ENCODE peak calls at places on chromosome 15, in seven cellular contexts. A, G, J, X, D, T and R are unnamed samples.

GRCh38 chr15:100565591-100565990 is 36.4 kb downstream of the LINS1 start:
- DNase-seq in A (no peak), G (no peak), J (no peak), X (no peak), D (no peak), T (no peak), R (no peak)

GRCh38 chr15:92328207-92328606 is 65.5 kb upstream of the ST8SIA2 start:
- DNase-seq in A (no peak), G (no peak), J (no peak), X (no peak), D (no peak), T (no peak), R (no peak)

GRCh38 chr15:96463376-96463775 is 132.9 kb downstream of the NR2F2 start:
- DNase-seq in A (no peak), G (no peak), J (no peak), X (no peak), D (no peak), T (no peak), R (no peak)

GRCh38 chr15:100602822-100603393 is 519 bp downstream of the ASB7 start:
- DNase-seq in A (no peak), G (peak; percentile 29), J (no peak), X (no peak), D (peak; percentile 19), T (peak; percentile 70), R (no peak)

GRCh38 chr15:29470311-29470710 is 200.7 kb upstream of the NSMCE3 start:
- DNase-seq in A (no peak), G (no peak), J (no peak), X (no peak), D (no peak), T (no peak), R (no peak)

GRCh38 chr15:72846027-72846426 is 62.5 kb upstream of the ADPGK start:
- DNase-seq in A (no peak), G (no peak), J (no peak), X (no peak), D (no peak), T (no peak), R (no peak)

GRCh38 chr15:58453931-58454793 is 22.4 kb downstream of the LIPC start:
- DNase-seq in A (no peak), G (no peak), J (no peak), X (no peak), D (no peak), T (peak; percentile 98), R (no peak)

GRCh38 chr15:78740904-78741274 is 70.4 kb downstream of the ADAMTS7 start:
- DNase-seq in A (no peak), G (no peak), J (no peak), X (no peak), D (no peak), T (no peak), R (no peak)

GRCh38 chr15:63950911-63951481 is 95.3 kb downstream of the DAPK2 start:
- DNase-seq in A (no peak), G (no peak), J (peak; percentile 48), X (no peak), D (no peak), T (no peak), R (no peak)

GRCh38 chr15:91908401-91908800 is 54.9 kb downstream of the SLCO3A1 start:
- DNase-seq in A (no peak), G (no peak), J (peak; percentile 8), X (no peak), D (no peak), T (no peak), R (no peak)

GRCh38 chr15:52295421-52295991 is at the start of gene MYO5C:
- DNase-seq in A (peak; percentile 80), G (no peak), J (no peak), X (peak; percentile 56), D (no peak), T (peak; percentile 82), R (peak; percentile 50)

GRCh38 chr15:45637552-45638033 is 2.8 kb downstream of the SQOR start:
- DNase-seq in A (peak; percentile 54), G (peak; percentile 37), J (peak; percentile 93), X (peak; percentile 70), D (peak; percentile 9), T (peak; percentile 26), R (no peak)

DNA sequence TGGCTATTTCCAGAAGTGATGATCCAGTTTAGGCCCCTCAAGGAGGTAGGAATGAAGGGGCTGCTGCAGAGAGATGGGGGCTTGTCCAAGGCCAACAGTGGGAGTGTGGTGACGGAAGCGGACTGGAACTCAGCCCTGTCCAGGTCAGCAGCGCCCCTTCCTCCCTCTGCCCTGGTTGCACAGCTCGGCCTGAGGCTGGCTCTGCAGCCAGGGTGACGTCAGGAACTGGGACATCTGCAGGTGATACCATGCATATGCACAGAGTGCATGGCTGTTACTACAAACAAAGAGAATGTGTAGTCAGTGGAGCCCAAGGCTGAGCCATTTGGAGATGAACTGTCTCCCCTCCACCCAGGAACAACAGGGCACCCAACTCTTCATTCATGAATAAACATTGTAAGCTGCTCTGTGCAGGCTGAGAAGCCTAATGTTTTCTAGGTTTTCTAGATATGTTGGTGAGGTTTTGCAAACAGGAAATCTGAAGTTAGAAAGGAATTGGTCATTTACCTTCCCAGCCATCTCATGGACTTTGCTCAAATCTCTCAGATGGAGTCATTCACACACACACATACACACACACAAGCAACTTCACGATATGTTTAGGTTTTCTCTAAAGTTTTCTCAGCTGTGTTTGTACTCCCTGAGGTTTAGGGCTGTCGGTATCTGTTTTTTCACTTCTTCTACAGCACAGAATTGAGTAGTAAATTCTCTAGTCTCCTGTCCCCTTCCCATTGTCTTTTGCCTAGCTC is 117.2 kb downstream of the TLE3 start:
- DNase-seq in A (no peak), G (no peak), J (no peak), X (no peak), D (no peak), T (no peak), R (no peak)
- H3K27ac ChIP-seq in A (no peak overlapping the region), G (no peak overlapping the region), J (no peak overlapping the region), X (no peak overlapping the region), D (no peak overlapping the region), T (no peak overlapping the region), R (no peak overlapping the region)

GRCh38 chr15:41660235-41661077 is at the start of gene MGA:
- DNase-seq in A (peak; percentile 91), G (peak; percentile 89), J (peak; percentile 81), X (peak; percentile 95), D (peak; percentile 82), T (peak; percentile 93), R (peak; percentile 77)

GRCh38 chr15:41659855-41660234 is 360 bp upstream of the MGA start:
- DNase-seq in A (peak; percentile 17), G (no peak), J (no peak), X (no peak), D (no peak), T (no peak), R (no peak)

GRCh38 chr15:41661078-41661528 is 898 bp downstream of the MGA start:
- DNase-seq in A (no peak), G (no peak), J (no peak), X (no peak), D (no peak), T (no peak), R (no peak)

GRCh38 chr15:41659190-41659589 is 1.0 kb upstream of the MGA start:
- DNase-seq in A (no peak), G (no peak), J (no peak), X (no peak), D (no peak), T (no peak), R (no peak)

DNA sequence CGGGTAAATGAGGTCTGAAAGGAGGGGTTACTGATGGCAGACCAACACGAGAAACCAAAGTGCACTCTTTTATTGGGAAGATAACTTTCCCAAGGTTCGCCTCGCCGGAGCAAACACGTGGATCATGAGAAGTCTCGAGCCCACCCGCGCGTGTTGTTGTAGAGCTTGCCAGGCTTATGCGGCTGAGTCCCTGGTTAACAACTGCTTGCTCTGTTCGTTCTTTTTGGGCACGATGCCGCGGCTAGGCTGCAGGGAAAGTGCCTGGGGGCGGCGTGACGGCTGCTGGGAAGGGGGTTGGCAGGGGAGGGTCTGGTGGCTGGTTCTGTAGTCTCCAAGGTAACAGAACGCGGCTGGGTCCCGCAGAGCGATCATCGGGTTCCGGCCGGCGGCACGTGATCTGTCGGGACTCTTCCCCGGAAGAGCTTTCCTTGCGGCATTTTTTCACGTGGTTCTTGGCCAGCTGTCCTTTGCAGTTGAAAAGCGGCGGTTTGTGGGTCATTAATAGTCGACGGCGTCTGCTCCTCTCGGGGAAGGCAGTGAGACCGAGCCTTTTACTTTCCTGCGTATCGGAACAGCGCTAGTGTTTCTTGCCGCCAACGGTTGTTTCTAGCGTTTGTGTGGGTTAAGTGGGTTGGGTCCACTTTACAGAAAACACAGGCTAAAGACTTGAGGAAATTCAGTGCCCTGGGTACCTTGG is 1.5 kb downstream of the MGA start:
- DNase-seq in A (peak; percentile 67), G (peak; percentile 53), J (peak; percentile 39), X (peak; percentile 87), D (peak; percentile 75), T (peak; percentile 88), R (peak; percentile 86)
- H3K27ac ChIP-seq in A (peak overlapping the region; percentile 88), G (peak overlapping the region; percentile 90), J (peak overlapping the region; percentile 88), X (peak overlapping the region; percentile 71), D (peak overlapping the region; percentile 94), T (peak overlapping the region; percentile 56), R (peak overlapping the region; percentile 77)

DNA sequence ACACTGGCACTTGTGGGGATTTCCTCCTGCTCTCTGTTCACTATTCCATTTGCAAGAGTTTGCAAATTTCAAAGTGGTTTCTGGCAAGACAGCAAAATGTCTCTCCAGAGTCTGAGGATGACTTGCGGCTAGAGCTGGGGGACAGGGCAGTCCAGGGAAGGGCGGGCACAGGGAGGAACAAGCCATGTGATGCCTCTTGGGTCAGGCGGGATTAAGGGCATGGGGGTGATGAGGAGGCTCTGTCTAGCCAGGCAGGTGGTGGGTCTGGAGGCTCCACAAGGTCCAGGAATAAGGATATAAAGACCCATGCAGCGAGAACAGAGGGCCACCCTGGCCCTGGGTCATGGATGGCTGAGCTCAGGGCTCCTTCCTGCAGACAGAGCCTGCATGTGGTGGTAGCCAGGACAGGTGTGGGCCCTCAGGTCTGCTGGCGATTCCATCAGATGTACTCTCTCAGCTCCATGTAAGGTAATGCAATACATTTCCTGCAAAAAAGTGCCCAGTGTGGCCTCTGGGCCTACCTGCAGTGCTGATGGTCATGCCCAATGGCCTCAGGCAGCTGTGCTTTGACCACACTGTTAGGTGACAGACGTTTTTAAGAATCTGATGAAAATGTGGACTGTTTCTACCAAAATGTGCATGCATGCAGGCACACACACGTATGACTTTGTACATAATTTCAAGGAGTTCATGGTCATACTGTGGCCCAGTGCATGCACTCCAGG is 152.7 kb downstream of the RAB11A start:
- DNase-seq in A (no peak), G (no peak), J (no peak), X (no peak), D (no peak), T (no peak), R (no peak)
- H3K27ac ChIP-seq in A (no peak overlapping the region), G (no peak overlapping the region), J (no peak overlapping the region), X (no peak overlapping the region), D (no peak overlapping the region), T (no peak overlapping the region), R (no peak overlapping the region)

DNA sequence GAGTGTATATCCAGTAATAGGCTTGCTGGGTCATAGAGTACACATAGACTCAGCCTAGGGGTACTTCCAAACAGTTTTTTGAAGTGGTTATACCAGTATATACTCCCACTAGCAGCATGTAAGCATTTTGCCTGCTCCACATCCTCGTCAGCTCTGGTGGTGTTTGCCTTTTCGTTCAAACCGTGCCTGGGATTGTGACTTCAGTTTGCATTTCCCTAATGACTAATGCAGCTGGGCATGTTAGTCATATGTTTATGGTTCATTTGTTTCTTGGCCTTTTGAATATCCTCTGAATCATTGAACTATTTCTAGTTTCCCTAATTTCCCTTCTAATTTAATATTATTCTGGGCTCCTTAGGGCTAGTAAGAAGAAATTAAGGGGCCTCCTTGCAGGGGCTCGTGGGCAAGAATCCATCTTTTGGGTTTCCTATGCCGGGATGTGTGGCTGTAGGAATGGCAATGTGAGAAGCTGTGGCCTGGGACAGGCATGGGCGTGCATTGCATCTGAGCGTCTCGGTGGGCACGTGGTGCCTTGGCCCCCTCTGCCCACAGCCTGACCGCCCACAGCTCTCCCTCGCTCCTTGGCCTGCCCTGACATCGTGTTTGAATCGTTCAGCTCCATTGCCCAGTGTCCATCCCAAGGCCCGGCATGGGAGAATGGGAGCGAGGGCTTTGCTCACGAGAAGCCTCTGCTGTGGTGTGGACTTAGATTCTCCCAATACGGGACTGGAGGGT is 26.4 kb downstream of the FAH start:
- DNase-seq in A (no peak), G (no peak), J (peak; percentile 85), X (no peak), D (no peak), T (no peak), R (no peak)
- H3K27ac ChIP-seq in A (no peak overlapping the region), G (no peak overlapping the region), J (peak overlapping the region; percentile 73), X (peak overlapping the region; percentile 82), D (no peak overlapping the region), T (no peak overlapping the region), R (no peak overlapping the region)